ENCODE peak calls at places on chromosomes 2 and 18, in five cellular contexts. Z is iris pigment epithelial cell, O is glutamatergic neuron, M is aorta, L is GM03348. A is an unnamed sample.

GRCh38 chr2:236176417-236176816 is 8.2 kb upstream of the GBX2 start:
- DNase-seq in O (peak; percentile 64), Z (peak; percentile 54), L (no peak), M (no peak), A (no peak)

GRCh38 chr18:55116855-55117254 is 157.6 kb upstream of the CCDC68 start:
- DNase-seq in O (no peak), Z (no peak), M (no peak), L (peak; percentile 8), A (no peak)

GRCh38 chr2:14776216-14776615 is 143.7 kb downstream of the LRATD1 start:
- DNase-seq in Z (no peak), O (no peak), M (no peak), L (no peak), A (no peak)

GRCh38 chr2:20052229-20052871 is 922 bp upstream of the LAPTM4A start:
- DNase-seq in L (no peak), M (no peak), O (no peak), Z (peak; percentile 59), A (peak; percentile 50)

GRCh38 chr2:236352761-236353593 is 88.8 kb upstream of the ASB18 start:
- DNase-seq in L (peak; percentile 47), Z (peak; percentile 21), O (no peak), M (no peak), A (peak; percentile 83)

GRCh38 chr2:230130668-230131364 is 62.1 kb upstream of the SLC16A14 start:
- DNase-seq in Z (peak; percentile 93), L (peak; percentile 59), O (no peak), M (peak; percentile 78), A (no peak)

GRCh38 chr2:144471316-144472045 is 48.4 kb downstream of the ZEB2 start:
- DNase-seq in M (no peak), L (no peak), O (no peak), Z (no peak), A (no peak)

GRCh38 chr2:171404258-171404657 is 29.5 kb downstream of the METTL8 start:
- DNase-seq in Z (peak; percentile 88), M (no peak), O (no peak), L (peak; percentile 57), A (no peak)

GRCh38 chr2:238711346-238711745 is 136.5 kb upstream of the TWIST2 start:
- DNase-seq in O (no peak), L (no peak), Z (no peak), M (no peak), A (no peak)

GRCh38 chr2:112881217-112882000 is 29.6 kb upstream of the IL37 start:
- DNase-seq in M (peak; percentile 62), O (no peak), L (peak; percentile 86), Z (peak; percentile 87), A (no peak)

GRCh38 chr2:229733606-229734205 is 19.4 kb upstream of the DNER start:
- DNase-seq in M (no peak), L (no peak), O (no peak), Z (no peak), A (no peak)

A was measured in DMS79 treated with DMSO at 0.1 percent for 48 hours.